ENCODE peak calls at places on chromosomes 7 and 10, in seven cellular contexts. M, S, E, V, K, X and H are unnamed samples.

GRCh38 chr7:144027070-144027469 is 21.7 kb upstream of the OR2A5 start:
- DNase-seq in M (peak), V (peak), S (no peak), E (no peak), X (no peak), K (peak), H (no peak)

GRCh38 chr7:159141660-159142059 is 3.0 kb downstream of the VIPR2 start:
- DNase-seq in S (no peak), M (no peak), E (no peak), V (no peak), X (no peak), K (no peak), H (no peak)

GRCh38 chr7:112083776-112084175 is 122.4 kb downstream of the DOCK4 start:
- DNase-seq in E (no peak), X (no peak), S (no peak), M (no peak), K (no peak), V (no peak), H (no peak)

GRCh38 chr7:135653285-135654080 is 8.8 kb upstream of the STMP1 start:
- DNase-seq in K (peak), E (no peak), S (no peak), X (peak), V (no peak), M (no peak), H (no peak)

GRCh38 chr7:138738551-138739335 is 37.6 kb upstream of the SVOPL start:
- DNase-seq in M (peak), E (peak), V (peak), X (peak), K (peak), S (peak), H (peak)

GRCh38 chr7:82050792-82051191 is 280.9 kb upstream of the HGF start:
- DNase-seq in S (no peak), X (no peak), M (no peak), V (no peak), E (no peak), K (peak), H (peak)

GRCh38 chr7:10703059-10703458 is 270.6 kb upstream of the PHF14 start:
- DNase-seq in K (no peak), M (no peak), E (no peak), X (no peak), V (no peak), S (no peak), H (no peak)

GRCh38 chr10:43206391-43207235 is 60.3 kb downstream of the RASGEF1A start:
- DNase-seq in X (no peak), V (no peak), K (peak), E (no peak), M (no peak), S (no peak), H (no peak)

DNA sequence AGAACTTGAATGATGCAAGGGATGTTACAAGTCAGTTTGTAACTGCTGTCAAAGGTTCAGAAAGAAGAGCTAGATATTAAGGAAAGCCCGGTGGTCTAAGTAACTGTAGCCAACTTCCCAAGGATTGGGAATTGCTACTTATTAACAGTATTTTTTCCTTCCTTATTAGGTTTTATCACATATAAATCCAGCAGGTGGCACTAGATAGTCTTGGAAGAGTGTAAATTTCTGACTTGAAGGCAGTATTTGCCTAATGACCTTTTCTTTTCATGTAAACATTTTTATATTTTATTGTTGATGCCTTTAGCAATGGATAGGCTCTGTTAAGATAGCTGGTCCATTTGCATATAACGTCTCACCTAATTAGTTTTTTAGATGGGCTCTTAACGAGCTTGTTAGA is 51.2 kb downstream of the ANLN start:
- DNase-seq in K (peak), E (no peak), M (peak), V (peak), S (no peak), X (no peak), H (no peak)
- TF ChIP-seq SIN3A in K (no peak), E (no peak), M (no peak), V (no peak), S (no peak), X (no peak), H (no peak)

DNA sequence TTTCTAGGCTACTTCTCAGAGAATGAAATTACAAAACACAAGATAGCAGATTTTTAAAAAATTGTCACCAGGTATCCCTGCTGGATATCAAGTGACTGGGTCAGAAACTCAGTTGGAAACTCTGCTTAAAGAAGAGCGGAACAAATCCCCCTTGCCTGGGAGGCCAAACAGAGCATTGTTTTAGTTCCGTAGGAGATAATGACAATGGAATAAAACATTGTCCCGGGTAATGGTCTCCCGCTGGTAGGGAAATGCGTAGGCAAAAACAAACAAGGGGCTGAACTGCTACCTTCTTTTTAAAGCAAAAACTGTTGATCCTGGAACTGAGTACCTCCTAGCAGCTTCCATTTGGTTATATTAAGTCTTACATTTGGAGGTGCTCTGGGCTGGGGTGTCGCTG is 21.3 kb upstream of the VAX1 start:
- DNase-seq in E (peak), S (no peak), K (no peak), V (no peak), X (no peak), M (no peak), H (no peak)
- TF ChIP-seq SIN3A in E (no peak), S (no peak), K (no peak), V (no peak), X (no peak), M (no peak), H (no peak)

DNA sequence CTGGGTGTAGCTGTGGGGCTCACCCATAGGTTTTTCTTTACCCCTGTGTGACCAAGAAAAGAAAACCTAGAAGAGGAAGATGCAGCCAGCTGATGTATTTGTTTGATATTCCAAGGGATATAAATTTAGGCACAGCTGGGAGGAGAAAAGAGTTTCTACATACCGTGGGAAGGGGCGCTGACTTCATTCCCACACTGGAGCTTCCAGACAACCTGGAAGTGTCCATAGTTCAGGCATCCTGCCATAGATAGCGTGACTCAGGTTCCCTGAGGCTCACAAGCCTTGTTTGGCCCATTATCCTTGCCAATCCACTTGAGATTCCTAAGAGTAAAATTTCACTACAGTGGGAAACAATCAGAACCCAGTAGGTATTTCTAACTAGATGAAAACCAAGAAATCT is 371.7 kb upstream of the NRP1 start:
- DNase-seq in M (no peak), E (no peak), X (no peak), V (no peak), S (no peak), K (no peak), H (no peak)
- TF ChIP-seq SIN3A in M (no peak), E (no peak), X (no peak), V (no peak), S (no peak), K (no peak), H (no peak)

DNA sequence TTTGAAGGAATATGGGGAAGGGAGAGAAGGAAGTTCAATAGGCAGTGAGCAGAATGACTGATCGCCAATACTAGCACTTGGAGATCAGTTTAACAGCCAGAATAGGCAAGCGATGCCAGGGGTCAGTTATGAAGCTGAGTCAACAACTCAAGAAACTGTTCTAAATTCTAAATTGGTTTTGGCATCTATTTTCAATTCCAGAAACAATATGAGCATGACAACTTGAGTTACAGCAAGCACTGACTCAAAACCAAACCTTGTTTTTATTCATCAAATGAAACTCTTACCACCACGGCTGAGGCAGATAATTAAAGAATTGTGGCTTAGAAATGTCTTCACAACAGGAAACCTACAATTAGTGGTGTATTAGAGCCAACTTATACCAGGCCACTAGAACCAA is 180.5 kb upstream of the ASAH2 start:
- DNase-seq in S (peak), V (no peak), M (no peak), E (no peak), X (no peak), K (no peak), H (no peak)
- TF ChIP-seq SIN3A in S (no peak), V (no peak), M (no peak), E (no peak), X (no peak), K (no peak), H (no peak)